ENCODE peak calls at places on chromosomes 2 and 18, in ten cellular contexts. E is GM23338, H is H1, C is suprapubic skin, L is HL-60, B is K562, D is transverse colon, I is SK-N-MC, P is stomach, O is prostate gland. Y is an unnamed sample.

GRCh38 chr2:54975175-54975574 is 75.1 kb downstream of the RTN4 start:
- DNase-seq in E (no peak), H (no peak), C (no peak), L (no peak), B (no peak), D (no peak), I (no peak), P (no peak), O (no peak), Y (no peak)

GRCh38 chr2:8332646-8333045 is 349.2 kb upstream of the ID2 start:
- DNase-seq in E (no peak), H (no peak), C (no peak), L (no peak), B (no peak), D (no peak), I (no peak), P (no peak), O (no peak), Y (no peak)

GRCh38 chr2:1091895-1092585 is 141.4 kb downstream of the SNTG2 start:
- DNase-seq in E (no peak), H (no peak), C (no peak), L (no peak), B (no peak), D (no peak), I (no peak), P (no peak), O (no peak), Y (no peak)

GRCh38 chr18:959854-960253 is 55.2 kb downstream of the ADCYAP1 start:
- DNase-seq in E (no peak), H (no peak), C (no peak), L (no peak), B (no peak), D (no peak), I (no peak), P (no peak), O (no peak), Y (no peak)

GRCh38 chr2:182647499-182647787 is 68.6 kb upstream of the DNAJC10 start:
- DNase-seq in E (no peak), H (no peak), C (no peak), L (no peak), B (no peak), D (no peak), I (no peak), P (no peak), O (no peak), Y (no peak)

GRCh38 chr18:79819064-79819725 is 21.5 kb downstream of the KCNG2 start:
- DNase-seq in E (no peak), H (no peak), C (no peak), L (no peak), B (no peak), D (no peak), I (no peak), P (peak; percentile 5), O (no peak), Y (no peak)

GRCh38 chr2:50401772-50402653 is 629.9 kb downstream of the NRXN1 start:
- DNase-seq in E (peak; percentile 87), H (peak; percentile 29), C (no peak), L (peak; percentile 3), B (peak; percentile 43), D (peak; percentile 14), I (peak; percentile 57), P (peak; percentile 59), O (peak; percentile 23), Y (peak; percentile 71)

GRCh38 chr18:75247601-75248421 is 37.2 kb downstream of the TSHZ1 start:
- DNase-seq in E (no peak), H (no peak), C (no peak), L (no peak), B (no peak), D (no peak), I (peak; percentile 10), P (no peak), O (no peak), Y (peak; percentile 86)

GRCh38 chr2:43312751-43313641 is 86.6 kb upstream of the ZFP36L2 start:
- DNase-seq in E (peak; percentile 15), H (no peak), C (no peak), L (no peak), B (no peak), D (no peak), I (no peak), P (no peak), O (peak; percentile 45), Y (peak; percentile 58)

GRCh38 chr2:228065686-228066085 is 115.8 kb downstream of the SPHKAP start:
- DNase-seq in E (no peak), H (no peak), C (no peak), L (no peak), B (no peak), D (no peak), I (no peak), P (no peak), O (no peak), Y (no peak)

GRCh38 chr2:42957109-42958035 is 165.0 kb upstream of the HAAO start:
- DNase-seq in E (peak; percentile 41), H (no peak), C (no peak), L (peak; percentile 81), B (no peak), D (no peak), I (no peak), P (no peak), O (no peak), Y (no peak)

GRCh38 chr18:58211510-58211909 is 167.5 kb downstream of the NEDD4L start:
- DNase-seq in E (no peak), H (no peak), C (no peak), L (no peak), B (no peak), D (no peak), I (no peak), P (no peak), O (peak; percentile 64), Y (no peak)

GRCh38 chr2:193690572-193690971 is 1495.8 kb upstream of the TMEFF2 start:
- DNase-seq in E (no peak), H (no peak), C (no peak), L (no peak), B (no peak), D (no peak), I (no peak), P (no peak), O (no peak), Y (no peak)
- TF ChIP-seq POLR2AphosphoS5 in E (no peak), H (no peak), C (no peak), L (no peak), B (no peak), D (no peak), I (no peak), P (no peak), O (no peak), Y (no peak)

GRCh38 chr2:139409212-139409611 is 629.0 kb upstream of the NXPH2 start:
- DNase-seq in E (no peak), H (no peak), C (no peak), L (no peak), B (no peak), D (no peak), I (no peak), P (no peak), O (no peak), Y (no peak)
- TF ChIP-seq POLR2AphosphoS5 in E (no peak), H (no peak), C (no peak), L (no peak), B (no peak), D (no peak), I (no peak), P (no peak), O (no peak), Y (no peak)

GRCh38 chr2:99342536-99342935 is 5.3 kb downstream of the EIF5B start:
- DNase-seq in E (no peak), H (no peak), C (no peak), L (no peak), B (no peak), D (no peak), I (no peak), P (no peak), O (no peak), Y (no peak)
- TF ChIP-seq POLR2AphosphoS5 in E (no peak), H (no peak), C (no peak), L (no peak), B (no peak), D (no peak), I (no peak), P (no peak), O (no peak), Y (no peak)

GRCh38 chr2:12507295-12507694 is 209.4 kb upstream of the TRIB2 start:
- DNase-seq in E (no peak), H (no peak), C (no peak), L (peak; percentile 95), B (no peak), D (no peak), I (peak; percentile 91), P (no peak), O (no peak), Y (no peak)

GRCh38 chr2:12501469-12502147 is 215.1 kb upstream of the TRIB2 start:
- DNase-seq in E (no peak), H (no peak), C (no peak), L (no peak), B (no peak), D (peak; percentile 34), I (no peak), P (no peak), O (no peak), Y (peak; percentile 39)

GRCh38 chr2:12502759-12503158 is 214.0 kb upstream of the TRIB2 start:
- DNase-seq in E (no peak), H (no peak), C (no peak), L (no peak), B (no peak), D (no peak), I (peak; percentile 75), P (no peak), O (no peak), Y (no peak)

GRCh38 chr2:12506846-12507245 is 209.9 kb upstream of the TRIB2 start:
- DNase-seq in E (no peak), H (no peak), C (no peak), L (no peak), B (no peak), D (no peak), I (no peak), P (no peak), O (no peak), Y (no peak)

DNA sequence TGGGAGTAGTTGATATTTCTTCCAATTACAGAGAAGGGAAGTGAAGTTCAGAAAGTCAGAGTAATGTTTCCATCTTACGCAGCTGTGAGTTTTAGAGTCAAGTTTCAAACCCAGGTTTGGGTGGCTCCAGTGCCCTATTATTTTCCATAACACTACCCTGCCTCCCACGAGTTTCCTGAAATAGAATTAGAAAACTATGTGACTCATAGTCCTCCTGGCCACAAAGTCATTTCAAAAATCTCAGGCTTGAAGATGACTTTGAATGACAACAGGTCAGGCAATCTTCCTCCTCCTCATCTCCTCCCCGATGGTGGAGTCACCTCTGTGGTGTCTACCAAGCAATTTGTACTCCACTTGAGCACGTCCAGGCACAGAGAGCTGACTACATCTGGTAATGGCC is 212.3 kb upstream of the TRIB2 start:
- DNase-seq in E (no peak), H (no peak), C (no peak), L (no peak), B (peak; percentile 22), D (no peak), I (no peak), P (no peak), O (no peak), Y (peak; percentile 43)
- TF ChIP-seq POLR2AphosphoS5 in E (no peak), H (no peak), C (no peak), L (no peak), B (no peak), D (no peak), I (no peak), P (no peak), O (no peak), Y (no peak)

DNA sequence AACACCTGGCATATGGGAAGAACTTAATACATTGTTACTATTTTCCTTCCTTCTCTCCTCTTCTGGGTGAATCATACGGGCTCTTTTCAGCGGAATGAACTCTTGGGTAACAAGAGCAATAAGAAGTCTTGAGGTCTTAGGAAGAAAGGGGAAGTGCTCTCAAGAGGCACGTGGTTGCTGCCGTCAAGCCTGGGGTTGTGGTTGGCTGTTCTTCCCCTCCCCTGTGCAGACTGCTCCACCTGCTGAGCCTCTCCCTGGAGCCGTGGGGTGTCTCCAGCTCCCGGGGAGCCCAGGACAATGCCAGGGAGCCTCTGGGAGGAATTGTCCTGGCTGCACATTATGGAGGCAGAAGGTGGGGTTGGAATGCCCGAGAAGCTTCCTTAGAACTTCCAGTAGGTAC is 19.4 kb downstream of the TOGARAM2 start:
- DNase-seq in E (no peak), H (no peak), C (no peak), L (peak; percentile 88), B (peak; percentile 25), D (peak; percentile 56), I (no peak), P (peak; percentile 49), O (no peak), Y (no peak)
- TF ChIP-seq POLR2AphosphoS5 in E (no peak), H (no peak), C (no peak), L (peak; percentile 61), B (no peak), D (no peak), I (no peak), P (no peak), O (no peak), Y (no peak)

Y was measured in endothelial cell of umbilical vein.